ENCODE peak calls at places on chromosomes 6 and 20, in five cellular contexts. One of them, this sample, is unnamed.

GRCh38 chr20:54194724-54195438 is 13.0 kb upstream of the PFDN4 start:
- DNase-seq in H1: no peak
- DNase-seq in K562: no peak
- DNase-seq in A549: peak; percentile 76
- DNase-seq in HepG2: peak; percentile 100
- DNase-seq in this sample: no peak

GRCh38 chr6:43865086-43865485 is 95.1 kb downstream of the VEGFA start:
- DNase-seq in H1: no peak
- DNase-seq in K562: no peak
- DNase-seq in A549: no peak
- DNase-seq in HepG2: no peak
- DNase-seq in this sample: no peak

GRCh38 chr20:13262701-13263335 is 41.7 kb downstream of the ISM1 start:
- DNase-seq in H1: no peak
- DNase-seq in K562: no peak
- DNase-seq in A549: no peak
- DNase-seq in HepG2: no peak
- DNase-seq in this sample: no peak

GRCh38 chr20:49615401-49616153 is 47.6 kb upstream of the PTGIS start:
- DNase-seq in H1: no peak
- DNase-seq in K562: no peak
- DNase-seq in A549: peak; percentile 93
- DNase-seq in HepG2: peak; percentile 62
- DNase-seq in this sample: no peak

GRCh38 chr20:60812561-60812960 is 439.5 kb upstream of the CDH4 start:
- DNase-seq in H1: no peak
- DNase-seq in K562: no peak
- DNase-seq in A549: no peak
- DNase-seq in HepG2: no peak
- DNase-seq in this sample: no peak

GRCh38 chr6:38033442-38033982 is 214.0 kb downstream of the ZFAND3 start:
- DNase-seq in H1: no peak
- DNase-seq in K562: no peak
- DNase-seq in A549: no peak
- DNase-seq in HepG2: no peak
- DNase-seq in this sample: no peak

GRCh38 chr20:34921436-34921835 is 34.2 kb downstream of the GSS start:
- DNase-seq in H1: no peak
- DNase-seq in K562: no peak
- DNase-seq in A549: no peak
- DNase-seq in HepG2: no peak
- DNase-seq in this sample: no peak

GRCh38 chr6:126253421-126253820 is 86.5 kb upstream of the CENPW start:
- DNase-seq in H1: no peak
- DNase-seq in K562: no peak
- DNase-seq in A549: no peak
- DNase-seq in HepG2: no peak
- DNase-seq in this sample: no peak

GRCh38 chr6:125363360-125364121 is 61.8 kb upstream of the HDDC2 start:
- DNase-seq in H1: peak; percentile 74
- DNase-seq in K562: peak; percentile 43
- DNase-seq in A549: no peak
- DNase-seq in HepG2: peak; percentile 10
- DNase-seq in this sample: no peak

GRCh38 chr6:46015119-46015968 is at the start of gene CLIC5:
- DNase-seq in H1: peak; percentile 65
- DNase-seq in K562: no peak
- DNase-seq in A549: no peak
- DNase-seq in HepG2: no peak
- DNase-seq in this sample: no peak

GRCh38 chr6:54491431-54491830 is 183.2 kb downstream of the TINAG start:
- DNase-seq in H1: no peak
- DNase-seq in K562: no peak
- DNase-seq in A549: no peak
- DNase-seq in HepG2: no peak
- DNase-seq in this sample: no peak

GRCh38 chr6:162203287-162203686 is 524.3 kb downstream of the PRKN start:
- DNase-seq in H1: no peak
- DNase-seq in K562: no peak
- DNase-seq in A549: no peak
- DNase-seq in HepG2: no peak
- DNase-seq in this sample: no peak

GRCh38 chr6:116779569-116780164 is 14.1 kb upstream of the FAM162B start:
- DNase-seq in H1: peak; percentile 47
- DNase-seq in K562: peak; percentile 70
- DNase-seq in A549: peak; percentile 37
- DNase-seq in HepG2: peak; percentile 58
- DNase-seq in this sample: no peak

DNA sequence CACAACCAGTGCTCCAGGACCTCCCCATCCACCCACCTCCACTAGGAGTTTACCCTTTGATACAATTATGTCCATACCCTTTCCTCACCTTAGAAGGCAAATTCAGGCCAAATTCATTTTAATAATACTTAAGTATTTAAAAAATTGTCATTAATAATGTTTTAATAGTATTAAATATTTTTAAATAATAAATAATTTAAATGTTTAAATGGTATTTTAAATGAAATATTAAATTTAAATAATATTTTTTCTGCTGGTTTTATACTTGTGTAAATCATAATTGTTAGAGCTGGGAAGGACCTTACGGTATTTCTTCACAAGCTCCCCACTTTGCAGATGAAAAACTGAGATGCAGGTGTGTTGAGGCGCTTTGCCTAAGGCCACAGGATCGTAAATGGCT is 67.8 kb downstream of the NRN1 start:
- DNase-seq in H1: no peak
- DNase-seq in K562: no peak
- DNase-seq in A549: no peak
- DNase-seq in HepG2: no peak
- DNase-seq in this sample: no peak
- TF ChIP-seq KDM1A in H1: no peak
- TF ChIP-seq KDM1A in K562: no peak
- TF ChIP-seq KDM1A in A549: no peak
- TF ChIP-seq KDM1A in HepG2: no peak
- TF ChIP-seq KDM1A in this sample: no peak

GRCh38 chr20:56343861-56344381 is 14.9 kb upstream of the FAM210B start:
- DNase-seq in H1: peak; percentile 98
- DNase-seq in K562: peak; percentile 76
- DNase-seq in A549: peak; percentile 59
- DNase-seq in HepG2: no peak
- DNase-seq in this sample: no peak
- TF ChIP-seq KDM1A in H1: no peak
- TF ChIP-seq KDM1A in K562: no peak
- TF ChIP-seq KDM1A in A549: no peak
- TF ChIP-seq KDM1A in HepG2: no peak
- TF ChIP-seq KDM1A in this sample: no peak

GRCh38 chr20:44743916-44744655 is 1.6 kb upstream of the KCNK15 start:
- DNase-seq in H1: no peak
- DNase-seq in K562: no peak
- DNase-seq in A549: no peak
- DNase-seq in HepG2: no peak
- DNase-seq in this sample: no peak
- TF ChIP-seq KDM1A in H1: no peak
- TF ChIP-seq KDM1A in K562: no peak
- TF ChIP-seq KDM1A in A549: no peak
- TF ChIP-seq KDM1A in HepG2: no peak
- TF ChIP-seq KDM1A in this sample: no peak

GRCh38 chr6:1316482-1317220 is 4.8 kb downstream of the FOXQ1 start:
- DNase-seq in H1: peak; percentile 63
- DNase-seq in K562: no peak
- DNase-seq in A549: no peak
- DNase-seq in HepG2: peak; percentile 70
- DNase-seq in this sample: peak; percentile 30
- TF ChIP-seq KDM1A in H1: no peak
- TF ChIP-seq KDM1A in K562: no peak
- TF ChIP-seq KDM1A in A549: no peak
- TF ChIP-seq KDM1A in HepG2: no peak
- TF ChIP-seq KDM1A in this sample: no peak

DNA sequence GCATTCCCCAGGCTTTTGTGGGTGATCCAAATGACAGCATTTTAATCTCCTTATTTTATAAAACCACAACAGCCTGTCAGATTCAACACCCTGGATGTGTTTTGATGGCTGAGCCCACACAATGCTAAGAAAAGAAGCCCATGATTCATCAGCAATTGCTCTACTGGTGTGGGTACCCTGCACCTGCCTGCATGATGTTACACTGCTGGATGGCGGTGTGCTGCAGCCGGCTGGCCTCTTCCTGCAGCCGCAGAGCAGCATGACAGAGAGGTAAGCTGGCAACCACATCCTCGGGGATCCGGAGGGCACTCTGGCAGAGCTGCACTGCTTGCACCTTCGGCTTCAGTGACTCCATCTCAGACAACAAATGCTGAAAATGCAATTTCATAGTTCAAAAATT is 327.5 kb downstream of the SYNE1 start:
- DNase-seq in H1: no peak
- DNase-seq in K562: no peak
- DNase-seq in A549: no peak
- DNase-seq in HepG2: no peak
- DNase-seq in this sample: no peak
- TF ChIP-seq KDM1A in H1: no peak
- TF ChIP-seq KDM1A in K562: no peak
- TF ChIP-seq KDM1A in A549: no peak
- TF ChIP-seq KDM1A in HepG2: no peak
- TF ChIP-seq KDM1A in this sample: no peak

This sample was measured in GM12878.